ENCODE peak calls at places on chromosomes 2 and 18, in four cellular contexts. P is fibroblast of lung, E is HL-60, A is RWPE2. M is an unnamed sample.

GRCh38 chr2:160561551-160562280 is 68.1 kb upstream of the RBMS1 start:
- DNase-seq in P (peak; percentile 82), E (no peak), A (no peak), M (no peak)

GRCh38 chr2:45892757-45893156 is 241.3 kb downstream of the PRKCE start:
- DNase-seq in P (peak; percentile 62), E (no peak), A (no peak), M (no peak)

GRCh38 chr2:176112375-176113302 is 3.9 kb upstream of the HOXD10 start:
- DNase-seq in P (no peak), E (no peak), A (no peak), M (no peak)

GRCh38 chr18:63683152-63683551 is 19.6 kb upstream of the SERPINB11 start:
- DNase-seq in P (peak; percentile 80), E (no peak), A (peak; percentile 75), M (peak; percentile 92)

GRCh38 chr2:165795011-165795410 is 964 bp upstream of the GALNT3 start:
- DNase-seq in P (peak; percentile 32), E (no peak), A (no peak), M (no peak)

GRCh38 chr2:189348369-189348768 is 92.9 kb upstream of the WDR75 start:
- DNase-seq in P (no peak), E (no peak), A (no peak), M (no peak)

GRCh38 chr2:189515264-189515663 is 65.3 kb downstream of the SLC40A1 start:
- DNase-seq in P (no peak), E (no peak), A (no peak), M (no peak)

GRCh38 chr2:227335713-227336112 is 10.7 kb downstream of the MFF start:
- DNase-seq in P (no peak), E (no peak), A (no peak), M (no peak)

GRCh38 chr2:3125761-3126130 is 251.9 kb downstream of the EIPR1 start:
- DNase-seq in P (no peak), E (no peak), A (no peak), M (no peak)

GRCh38 chr18:46199515-46200147 is 95.4 kb downstream of the HAUS1 start:
- DNase-seq in P (peak; percentile 69), E (no peak), A (no peak), M (no peak)

GRCh38 chr2:60899230-60899891 is 18.0 kb downstream of the REL start:
- DNase-seq in P (no peak), E (no peak), A (no peak), M (no peak)

GRCh38 chr2:133674433-133675331 is 106.4 kb upstream of the NCKAP5 start:
- DNase-seq in P (peak; percentile 91), E (no peak), A (no peak), M (peak; percentile 67)

GRCh38 chr2:210072922-210073509 is 70.6 kb downstream of the RPE start:
- DNase-seq in P (peak; percentile 46), E (peak; percentile 28), A (no peak), M (peak; percentile 5)

GRCh38 chr2:46800218-46800617 is 115.4 kb downstream of the MCFD2 start:
- DNase-seq in P (peak; percentile 60), E (no peak), A (no peak), M (no peak)

GRCh38 chr2:124485659-124486058 is 460.6 kb downstream of the CNTNAP5 start:
- DNase-seq in P (no peak), E (no peak), A (no peak), M (no peak)
- TF ChIP-seq CTCF in P (no peak), E (no peak), A (no peak), M (no peak)

GRCh38 chr2:112032615-112033457 is 22.2 kb upstream of the TMEM87B start:
- DNase-seq in P (peak; percentile 85), E (peak; percentile 24), A (peak; percentile 77), M (no peak)

GRCh38 chr2:112029164-112029563 is 25.9 kb upstream of the TMEM87B start:
- DNase-seq in P (no peak), E (no peak), A (no peak), M (no peak)

GRCh38 chr2:112031916-112032582 is 23.0 kb upstream of the TMEM87B start:
- DNase-seq in P (no peak), E (no peak), A (no peak), M (no peak)

GRCh38 chr2:112033600-112033999 is 21.5 kb upstream of the TMEM87B start:
- DNase-seq in P (peak; percentile 75), E (no peak), A (no peak), M (no peak)

DNA sequence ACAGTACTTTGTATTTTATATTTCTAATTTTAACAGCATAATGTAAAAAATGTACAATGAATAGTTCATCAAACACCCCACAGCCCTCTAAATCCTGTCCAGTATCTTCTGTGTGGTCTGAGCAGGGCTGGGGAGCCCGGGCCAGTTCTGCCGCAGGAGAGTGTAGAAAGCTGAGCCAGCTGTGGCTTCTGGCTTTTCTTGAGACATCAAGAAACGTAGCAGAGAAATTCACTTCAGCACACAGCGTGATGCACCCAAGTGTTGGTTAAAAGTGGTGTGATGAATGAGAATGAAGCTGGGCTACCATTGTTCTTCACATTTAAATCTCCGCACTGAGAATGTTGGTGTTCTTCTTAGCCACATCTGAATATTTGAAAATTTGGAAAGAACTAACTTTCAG is 23.6 kb upstream of the TMEM87B start:
- DNase-seq in P (peak; percentile 29), E (no peak), A (no peak), M (no peak)
- H3K4me3 ChIP-seq in P (no peak overlapping the region), E (no peak overlapping the region), A (no peak overlapping the region), M (no peak overlapping the region)

GRCh38 chr2:110979834-110980612 is 140.7 kb upstream of the BCL2L11 start:
- DNase-seq in P (no peak), E (no peak), A (no peak), M (no peak)

GRCh38 chr2:110977388-110977787 is 143.3 kb upstream of the BCL2L11 start:
- DNase-seq in P (no peak), E (peak; percentile 51), A (no peak), M (no peak)

GRCh38 chr2:110980613-110981062 is 140.1 kb upstream of the BCL2L11 start:
- DNase-seq in P (no peak), E (no peak), A (no peak), M (no peak)

GRCh38 chr2:110978148-110978547 is 142.6 kb upstream of the BCL2L11 start:
- DNase-seq in P (no peak), E (no peak), A (no peak), M (no peak)

GRCh38 chr2:110978871-110979833 is 141.6 kb upstream of the BCL2L11 start:
- DNase-seq in P (no peak), E (no peak), A (no peak), M (no peak)
- H3K27me3 ChIP-seq in P (peaks cover 13% of the 10 kb centered on the region), E (no peaks in the 10 kb centered on the region), A (no peaks in the 10 kb centered on the region), M (peaks cover 4% of the 10 kb centered on the region)

DNA sequence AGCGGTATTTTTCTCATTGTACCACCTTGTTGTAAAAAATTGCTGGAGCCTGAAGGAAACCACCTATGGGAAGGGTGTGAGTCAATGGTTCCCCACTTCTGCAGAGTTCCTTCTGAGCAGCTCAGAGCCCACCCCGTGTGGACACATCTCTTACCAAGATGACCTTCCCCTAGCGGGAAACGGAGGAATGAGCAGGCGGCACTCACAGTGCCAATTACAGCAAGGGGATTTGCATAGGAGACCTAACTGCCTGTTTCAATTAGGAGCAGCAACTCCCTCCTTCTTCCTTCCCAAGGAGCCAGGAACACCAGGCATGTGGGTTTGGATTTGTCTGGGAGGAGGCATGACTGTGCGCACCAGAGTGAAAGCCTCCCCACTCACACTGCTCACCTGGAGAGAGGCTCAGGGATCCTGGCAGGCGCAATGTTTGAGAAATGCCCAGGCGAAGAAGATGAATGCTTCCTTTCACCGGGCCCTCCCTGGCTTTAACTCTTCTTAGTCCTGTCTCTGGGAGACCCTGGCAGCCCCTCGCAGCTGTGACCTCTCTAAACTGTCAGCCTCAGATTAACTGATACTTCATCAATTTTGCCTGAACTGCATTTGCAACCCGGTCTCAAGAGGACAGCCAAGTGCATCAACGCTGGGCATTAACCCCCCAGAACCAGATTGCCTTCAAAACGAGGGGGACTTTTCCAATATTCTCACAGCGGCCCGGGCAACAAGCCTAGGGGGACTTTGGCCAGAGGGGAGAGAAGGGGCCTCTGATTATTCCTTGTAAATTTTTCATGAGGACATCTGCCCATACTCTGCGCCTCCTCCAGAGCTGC is 94.0 kb downstream of the CMPK2 start:
- DNase-seq in P (no peak), E (no peak), A (no peak), M (no peak)
- TF ChIP-seq CTCF in P (no peak), E (no peak), A (no peak), M (no peak)

DNA sequence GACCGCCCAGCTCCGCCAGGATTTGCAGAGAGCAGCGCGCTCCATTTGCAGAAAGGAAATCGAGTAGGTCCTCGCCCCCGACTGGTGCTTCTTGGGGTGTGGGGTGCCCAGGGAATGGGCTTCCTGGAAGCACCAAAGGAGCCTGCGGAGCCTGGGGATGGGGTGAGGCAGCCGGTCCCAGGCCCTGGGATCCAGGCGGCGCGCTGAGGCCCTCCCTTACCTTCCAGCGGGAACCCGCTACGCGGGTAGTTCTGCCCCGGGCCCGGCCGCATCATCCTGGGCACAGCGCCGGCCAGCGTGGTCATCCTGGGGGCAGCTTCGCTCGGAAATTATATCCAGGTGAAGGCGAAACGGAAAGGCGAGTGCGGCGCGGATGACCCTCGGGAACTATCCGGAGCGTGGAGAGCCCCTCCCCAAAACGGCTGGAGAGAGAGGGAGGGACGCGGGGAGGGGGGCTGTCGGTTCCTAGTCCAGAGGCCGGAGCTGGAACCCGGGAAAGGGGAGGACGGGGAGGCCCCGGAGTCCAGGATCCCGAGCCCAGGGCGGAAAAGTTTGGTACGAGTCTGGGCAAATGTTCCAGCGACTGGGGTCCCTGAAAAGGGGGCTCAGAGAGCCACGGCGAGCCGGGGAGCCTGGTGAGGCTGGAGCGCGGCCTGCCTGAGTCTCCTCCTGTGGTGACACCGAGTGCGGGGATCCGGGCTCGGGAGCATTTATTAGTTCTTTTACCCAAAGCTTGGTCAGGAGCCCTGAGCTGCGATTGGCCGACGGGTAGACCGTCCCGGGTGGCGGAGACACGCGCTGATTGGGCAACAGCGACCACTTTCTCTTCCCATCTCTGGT is at the start of gene PAX3:
- DNase-seq in P (peak; percentile 90), E (no peak), A (no peak), M (no peak)
- H3K4me3 ChIP-seq in P (no peak within 1 kb of the TSS), E (no peak within 1 kb of the TSS), A (no peak within 1 kb of the TSS), M (peak within 1 kb of the TSS; percentile 72)

DNA sequence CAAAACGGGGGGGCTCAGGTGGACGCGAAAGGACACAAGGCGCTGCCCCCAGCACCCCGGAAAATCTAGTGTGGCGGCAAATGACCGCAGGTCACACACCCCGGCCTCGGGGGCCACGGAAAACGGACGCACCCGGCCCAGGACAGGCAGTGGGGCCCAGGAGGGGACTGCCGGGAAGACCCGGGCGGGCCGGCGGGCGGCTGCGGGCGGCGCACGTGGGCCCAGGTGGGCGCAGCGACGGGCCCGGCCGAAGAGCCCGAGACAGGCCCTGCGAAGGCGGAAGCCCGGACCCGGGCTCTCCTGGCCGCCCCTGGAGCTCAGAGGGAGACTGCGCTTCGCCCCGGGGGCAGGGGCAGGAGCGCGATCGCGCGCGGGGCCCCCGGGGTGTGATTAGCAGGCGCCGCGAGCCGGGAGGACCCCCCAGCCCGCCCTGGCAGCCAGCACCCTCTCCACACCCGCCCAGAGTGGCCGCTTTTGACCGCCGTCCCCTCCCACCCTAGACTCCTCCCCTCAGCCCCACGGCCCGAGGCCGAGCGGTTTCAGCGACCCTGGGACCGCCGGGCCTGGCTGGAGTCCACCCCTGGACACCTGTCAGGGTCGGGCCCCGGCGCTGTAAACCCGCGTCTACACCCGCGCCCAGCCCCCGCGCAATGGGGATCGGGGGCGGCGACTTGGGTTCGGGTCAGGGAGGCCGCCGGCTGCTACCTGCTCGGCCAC is 773 bp downstream of the MBP start:
- DNase-seq in P (no peak), E (peak; percentile 73), A (no peak), M (no peak)
- H3K27me3 ChIP-seq in P (peaks cover 22% of the 10 kb centered on the region), E (no peaks in the 10 kb centered on the region), A (no peaks in the 10 kb centered on the region), M (peaks cover 5% of the 10 kb centered on the region)

M was measured in BJ.